ENCODE peak calls at places on chromosomes 1 and 21, in eight cellular contexts. One of them, this sample, is unnamed.

GRCh38 chr1:68409426-68409825 is 40.3 kb downstream of the RPE65 start:
- DNase-seq in K562: no peak
- DNase-seq in IMR-90: peak
- DNase-seq in trophoblast cell: no peak
- DNase-seq in GM23248: peak
- DNase-seq in neural progenitor cell: no peak
- DNase-seq in fibroblast of lung: peak
- DNase-seq in endothelial cell of umbilical vein: no peak
- DNase-seq in this sample: no peak

GRCh38 chr1:65434760-65435159 is 14.3 kb downstream of the LEPR start:
- DNase-seq in K562: no peak
- DNase-seq in IMR-90: no peak
- DNase-seq in trophoblast cell: peak
- DNase-seq in GM23248: peak
- DNase-seq in neural progenitor cell: no peak
- DNase-seq in fibroblast of lung: no peak
- DNase-seq in endothelial cell of umbilical vein: no peak
- DNase-seq in this sample: peak

GRCh38 chr21:42388740-42389448 is 7.0 kb downstream of the TMPRSS3 start:
- DNase-seq in K562: peak
- DNase-seq in IMR-90: no peak
- DNase-seq in trophoblast cell: no peak
- DNase-seq in GM23248: no peak
- DNase-seq in neural progenitor cell: no peak
- DNase-seq in fibroblast of lung: no peak
- DNase-seq in endothelial cell of umbilical vein: no peak
- DNase-seq in this sample: no peak

GRCh38 chr1:150144606-150145005 is 5.1 kb upstream of the PLEKHO1 start:
- DNase-seq in K562: peak
- DNase-seq in IMR-90: no peak
- DNase-seq in trophoblast cell: no peak
- DNase-seq in GM23248: no peak
- DNase-seq in neural progenitor cell: no peak
- DNase-seq in fibroblast of lung: no peak
- DNase-seq in endothelial cell of umbilical vein: peak
- DNase-seq in this sample: no peak

GRCh38 chr1:180778782-180779398 is 133.8 kb upstream of the KIAA1614 start:
- DNase-seq in K562: peak
- DNase-seq in IMR-90: no peak
- DNase-seq in trophoblast cell: no peak
- DNase-seq in GM23248: no peak
- DNase-seq in neural progenitor cell: peak
- DNase-seq in fibroblast of lung: no peak
- DNase-seq in endothelial cell of umbilical vein: no peak
- DNase-seq in this sample: peak

GRCh38 chr1:113353581-113353980 is 36.7 kb upstream of the MAGI3 start:
- DNase-seq in K562: no peak
- DNase-seq in IMR-90: no peak
- DNase-seq in trophoblast cell: no peak
- DNase-seq in GM23248: peak
- DNase-seq in neural progenitor cell: no peak
- DNase-seq in fibroblast of lung: no peak
- DNase-seq in endothelial cell of umbilical vein: no peak
- DNase-seq in this sample: no peak

GRCh38 chr1:7679873-7680790 is 91.0 kb upstream of the VAMP3 start:
- DNase-seq in K562: peak
- DNase-seq in IMR-90: peak
- DNase-seq in trophoblast cell: no peak
- DNase-seq in GM23248: peak
- DNase-seq in neural progenitor cell: peak
- DNase-seq in fibroblast of lung: peak
- DNase-seq in endothelial cell of umbilical vein: peak
- DNase-seq in this sample: peak

GRCh38 chr1:169110691-169111447 is 4.4 kb downstream of the ATP1B1 start:
- DNase-seq in K562: no peak
- DNase-seq in IMR-90: peak
- DNase-seq in trophoblast cell: no peak
- DNase-seq in GM23248: no peak
- DNase-seq in neural progenitor cell: no peak
- DNase-seq in fibroblast of lung: no peak
- DNase-seq in endothelial cell of umbilical vein: peak
- DNase-seq in this sample: no peak

GRCh38 chr1:36352141-36352909 is 28.9 kb upstream of the EVA1B start:
- DNase-seq in K562: no peak
- DNase-seq in IMR-90: peak
- DNase-seq in trophoblast cell: no peak
- DNase-seq in GM23248: peak
- DNase-seq in neural progenitor cell: no peak
- DNase-seq in fibroblast of lung: no peak
- DNase-seq in endothelial cell of umbilical vein: peak
- DNase-seq in this sample: no peak

DNA sequence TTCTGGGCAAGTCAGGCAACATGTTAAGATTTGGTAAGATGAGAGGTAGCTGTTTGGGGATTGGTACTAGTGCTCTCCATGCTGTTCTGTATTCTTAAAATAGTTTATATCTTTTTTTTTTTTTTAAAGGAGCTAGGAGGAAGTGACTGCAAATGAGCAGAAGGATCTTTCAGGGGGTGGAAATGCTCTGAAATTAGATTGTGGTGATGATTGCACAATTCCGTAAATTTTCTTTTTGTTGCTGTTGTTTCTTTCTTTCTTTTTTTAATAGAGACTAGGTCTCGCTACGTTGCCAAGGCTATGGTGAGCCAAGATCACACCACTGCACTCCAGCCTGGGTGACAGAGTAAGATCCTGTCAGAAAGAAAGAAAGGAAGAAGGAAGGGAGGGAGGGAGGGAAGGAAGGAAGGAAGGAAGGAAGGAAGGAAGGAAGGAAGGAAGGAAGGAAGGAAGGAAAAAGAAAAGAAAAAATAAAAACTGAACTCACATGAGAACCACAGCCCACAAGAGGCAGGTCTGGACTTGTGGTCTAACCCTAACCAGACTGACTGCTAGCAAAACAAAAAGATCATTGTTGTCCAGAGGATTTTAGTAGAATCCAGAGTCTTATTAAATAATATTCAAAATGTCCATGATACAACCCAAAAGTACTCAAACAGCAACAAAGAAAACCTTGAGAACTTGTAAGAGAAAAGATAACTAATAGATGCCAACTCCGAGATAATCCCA is 4.5 kb upstream of the ITGB2 start:
- DNase-seq in K562: no peak
- DNase-seq in IMR-90: peak
- DNase-seq in trophoblast cell: no peak
- DNase-seq in GM23248: peak
- DNase-seq in neural progenitor cell: no peak
- DNase-seq in fibroblast of lung: peak
- DNase-seq in endothelial cell of umbilical vein: no peak
- DNase-seq in this sample: no peak
- H3K27ac ChIP-seq in K562: no peak
- H3K27ac ChIP-seq in IMR-90: no peak
- H3K27ac ChIP-seq in trophoblast cell: no peak
- H3K27ac ChIP-seq in GM23248: peak
- H3K27ac ChIP-seq in neural progenitor cell: no peak
- H3K27ac ChIP-seq in fibroblast of lung: no peak
- H3K27ac ChIP-seq in endothelial cell of umbilical vein: no peak
- H3K27ac ChIP-seq in this sample: no peak

GRCh38 chr1:24294757-24295371 is 24.3 kb upstream of the GRHL3 start:
- DNase-seq in K562: no peak
- DNase-seq in IMR-90: no peak
- DNase-seq in trophoblast cell: no peak
- DNase-seq in GM23248: peak
- DNase-seq in neural progenitor cell: peak
- DNase-seq in fibroblast of lung: peak
- DNase-seq in endothelial cell of umbilical vein: peak
- DNase-seq in this sample: peak
- H3K9ac ChIP-seq in K562: no peak
- H3K9ac ChIP-seq in IMR-90: no peak
- H3K9ac ChIP-seq in trophoblast cell: no peak
- H3K9ac ChIP-seq in GM23248: peak
- H3K9ac ChIP-seq in neural progenitor cell: no peak
- H3K9ac ChIP-seq in fibroblast of lung: no peak
- H3K9ac ChIP-seq in endothelial cell of umbilical vein: no peak
- H3K9ac ChIP-seq in this sample: no peak

DNA sequence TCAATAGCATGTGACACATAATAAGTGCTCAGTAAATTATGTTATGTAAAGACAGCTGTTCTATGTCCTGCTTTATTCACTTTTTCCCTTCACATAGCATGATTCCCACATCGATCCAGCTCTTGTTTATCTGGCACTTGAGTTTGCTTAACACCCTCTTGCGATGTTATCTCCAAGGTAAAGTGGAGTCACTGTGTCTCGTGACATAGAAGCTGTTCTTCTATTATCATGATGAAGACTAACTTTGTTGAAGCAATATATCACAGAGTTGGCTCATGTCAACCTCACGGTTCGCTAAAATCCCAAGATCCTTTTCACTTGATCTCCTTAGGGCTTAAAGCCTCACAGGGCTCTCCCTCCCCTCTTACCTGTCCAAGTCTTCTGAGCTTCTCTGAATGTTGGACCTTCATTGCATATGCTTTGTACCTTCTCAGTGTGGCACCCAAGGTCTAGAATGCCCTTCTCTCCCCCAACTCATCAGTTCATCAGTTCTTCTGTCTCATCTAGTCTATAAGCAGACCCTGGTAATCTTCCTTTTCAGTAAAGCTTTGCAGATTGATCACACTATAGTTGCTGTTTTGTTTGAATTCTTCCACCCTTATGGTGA is 38.0 kb downstream of the PLXNA2 start:
- DNase-seq in K562: no peak
- DNase-seq in IMR-90: no peak
- DNase-seq in trophoblast cell: no peak
- DNase-seq in GM23248: no peak
- DNase-seq in neural progenitor cell: no peak
- DNase-seq in fibroblast of lung: no peak
- DNase-seq in endothelial cell of umbilical vein: no peak
- DNase-seq in this sample: no peak
- H3K27ac ChIP-seq in K562: no peak
- H3K27ac ChIP-seq in IMR-90: no peak
- H3K27ac ChIP-seq in trophoblast cell: no peak
- H3K27ac ChIP-seq in GM23248: peak
- H3K27ac ChIP-seq in neural progenitor cell: no peak
- H3K27ac ChIP-seq in fibroblast of lung: no peak
- H3K27ac ChIP-seq in endothelial cell of umbilical vein: peak
- H3K27ac ChIP-seq in this sample: no peak

DNA sequence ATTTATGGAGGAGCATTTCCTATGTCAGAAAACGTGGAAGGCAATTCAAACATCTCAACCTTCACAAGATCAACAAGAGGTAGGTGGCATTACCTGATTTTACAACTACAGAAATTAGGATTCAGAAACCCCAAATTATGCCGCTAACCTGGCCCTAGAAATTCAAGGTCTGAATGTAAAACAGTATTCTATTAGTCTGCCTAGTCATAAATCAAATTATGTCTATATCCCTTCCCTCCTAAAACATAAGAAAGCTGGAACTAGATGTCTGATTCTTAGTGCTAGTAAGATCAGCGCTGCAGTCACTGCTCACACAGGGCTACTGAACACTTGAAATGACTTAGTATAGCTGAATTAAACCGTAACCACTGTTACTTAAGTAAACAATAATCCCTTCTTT is 1.4 kb downstream of the TOMM20 start:
- DNase-seq in K562: peak
- DNase-seq in IMR-90: no peak
- DNase-seq in trophoblast cell: no peak
- DNase-seq in GM23248: peak
- DNase-seq in neural progenitor cell: no peak
- DNase-seq in fibroblast of lung: no peak
- DNase-seq in endothelial cell of umbilical vein: peak
- DNase-seq in this sample: no peak
- H3K9ac ChIP-seq in K562: peak
- H3K9ac ChIP-seq in IMR-90: peak
- H3K9ac ChIP-seq in trophoblast cell: no peak
- H3K9ac ChIP-seq in GM23248: peak
- H3K9ac ChIP-seq in neural progenitor cell: peak
- H3K9ac ChIP-seq in fibroblast of lung: peak
- H3K9ac ChIP-seq in endothelial cell of umbilical vein: peak
- H3K9ac ChIP-seq in this sample: peak

GRCh38 chr21:38774586-38775285 is 31.0 kb upstream of the ETS2 start:
- DNase-seq in K562: no peak
- DNase-seq in IMR-90: no peak
- DNase-seq in trophoblast cell: peak
- DNase-seq in GM23248: no peak
- DNase-seq in neural progenitor cell: no peak
- DNase-seq in fibroblast of lung: no peak
- DNase-seq in endothelial cell of umbilical vein: no peak
- DNase-seq in this sample: no peak
- H3K27ac ChIP-seq in K562: no peak
- H3K27ac ChIP-seq in IMR-90: peak
- H3K27ac ChIP-seq in trophoblast cell: no peak
- H3K27ac ChIP-seq in GM23248: no peak
- H3K27ac ChIP-seq in neural progenitor cell: no peak
- H3K27ac ChIP-seq in fibroblast of lung: peak
- H3K27ac ChIP-seq in endothelial cell of umbilical vein: no peak
- H3K27ac ChIP-seq in this sample: no peak

DNA sequence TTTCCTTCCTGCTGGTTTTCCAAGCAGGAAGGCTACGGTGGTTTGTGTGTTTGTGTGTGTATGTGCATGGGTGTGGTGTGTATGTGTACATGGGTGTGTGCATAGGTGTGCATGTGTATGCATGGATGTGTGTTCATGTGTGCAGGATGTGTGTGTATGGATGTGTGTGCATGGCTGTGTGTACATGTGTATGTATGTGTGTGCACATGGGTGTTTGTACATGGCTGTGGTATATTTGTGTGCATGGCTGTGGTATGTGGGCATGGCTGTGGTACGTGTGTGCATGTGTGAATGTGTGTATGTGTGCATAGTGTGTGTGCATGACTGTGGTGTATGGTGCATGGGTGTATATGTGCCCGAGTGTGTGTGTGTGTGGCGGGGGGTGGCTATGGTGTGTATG is 12.3 kb downstream of the C1orf94 start:
- DNase-seq in K562: no peak
- DNase-seq in IMR-90: no peak
- DNase-seq in trophoblast cell: no peak
- DNase-seq in GM23248: no peak
- DNase-seq in neural progenitor cell: no peak
- DNase-seq in fibroblast of lung: no peak
- DNase-seq in endothelial cell of umbilical vein: no peak
- DNase-seq in this sample: no peak
- H3K9ac ChIP-seq in K562: no peak
- H3K9ac ChIP-seq in IMR-90: no peak
- H3K9ac ChIP-seq in trophoblast cell: peak
- H3K9ac ChIP-seq in GM23248: no peak
- H3K9ac ChIP-seq in neural progenitor cell: no peak
- H3K9ac ChIP-seq in fibroblast of lung: no peak
- H3K9ac ChIP-seq in endothelial cell of umbilical vein: no peak
- H3K9ac ChIP-seq in this sample: no peak

DNA sequence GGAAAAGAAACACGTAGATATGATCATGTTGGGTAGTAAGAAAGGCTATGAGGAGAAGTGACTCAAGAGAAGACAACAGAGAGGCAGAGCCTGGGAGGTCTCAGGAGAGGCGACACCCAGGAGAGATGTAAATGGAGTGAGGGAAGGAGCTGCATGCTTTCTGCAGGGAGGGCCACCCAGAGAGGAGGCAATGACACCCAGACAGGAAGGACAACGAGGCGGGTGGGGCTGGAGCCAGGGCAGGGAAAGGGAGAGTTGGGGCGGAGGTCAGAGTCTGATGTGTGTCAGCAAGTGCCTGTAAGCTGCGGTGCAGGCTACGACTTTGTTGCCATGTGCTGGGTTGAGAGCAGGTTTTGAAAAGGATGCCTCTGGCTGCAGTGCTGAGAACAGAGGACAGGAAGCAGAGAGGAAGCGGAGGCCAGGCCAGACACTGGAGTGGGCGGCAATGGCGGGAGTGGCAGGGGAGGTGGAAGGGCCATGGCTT is 31.3 kb downstream of the SLC1A7 start:
- DNase-seq in K562: peak
- DNase-seq in IMR-90: peak
- DNase-seq in trophoblast cell: no peak
- DNase-seq in GM23248: peak
- DNase-seq in neural progenitor cell: no peak
- DNase-seq in fibroblast of lung: no peak
- DNase-seq in endothelial cell of umbilical vein: no peak
- DNase-seq in this sample: no peak
- H3K27ac ChIP-seq in K562: no peak
- H3K27ac ChIP-seq in IMR-90: peak
- H3K27ac ChIP-seq in trophoblast cell: no peak
- H3K27ac ChIP-seq in GM23248: peak
- H3K27ac ChIP-seq in neural progenitor cell: no peak
- H3K27ac ChIP-seq in fibroblast of lung: peak
- H3K27ac ChIP-seq in endothelial cell of umbilical vein: no peak
- H3K27ac ChIP-seq in this sample: no peak